ENCODE peak calls at places on chromosomes 11 and 22, in four cellular contexts. Z is AG09309, J is heart left ventricle, G is lower leg skin. O is an unnamed sample.

GRCh38 chr11:41289408-41289807 is 170.0 kb downstream of the LRRC4C start:
- DNase-seq in G (no peak), J (no peak), Z (no peak), O (no peak)

GRCh38 chr11:133742388-133742787 is 102.9 kb downstream of the SPATA19 start:
- DNase-seq in J (no peak), G (no peak), Z (no peak), O (no peak)

GRCh38 chr11:3796346-3796745 is 1.0 kb downstream of the NUP98 start:
- DNase-seq in Z (no peak), G (peak; percentile 37), J (no peak), O (no peak)

GRCh38 chr11:88338223-88338661 is 706 bp upstream of the CTSC start:
- DNase-seq in Z (no peak), G (no peak), J (peak; percentile 62), O (no peak)

GRCh38 chr11:65187146-65187675 is 5.5 kb downstream of the CAPN1 start:
- DNase-seq in G (peak; percentile 81), Z (no peak), J (no peak), O (no peak)

GRCh38 chr11:12786450-12786849 is 112.2 kb downstream of the TEAD1 start:
- DNase-seq in J (no peak), Z (no peak), G (no peak), O (no peak)

GRCh38 chr11:88330826-88331428 is 6.6 kb downstream of the CTSC start:
- DNase-seq in Z (no peak), G (no peak), J (no peak), O (no peak)

GRCh38 chr11:72353861-72354260 is 80.5 kb downstream of the CLPB start:
- DNase-seq in Z (no peak), G (no peak), J (no peak), O (no peak)

GRCh38 chr11:126403658-126404057 is 48.2 kb downstream of the ST3GAL4 start:
- DNase-seq in J (no peak), Z (no peak), G (no peak), O (no peak)

GRCh38 chr11:848380-848931 is 5.8 kb downstream of the TSPAN4 start:
- DNase-seq in Z (no peak), J (no peak), G (no peak), O (no peak)

GRCh38 chr22:35540600-35541253 is at the start of gene RASD2:
- DNase-seq in G (no peak), Z (no peak), J (peak; percentile 69), O (no peak)

GRCh38 chr11:3165152-3165705 is at the start of gene OSBPL5:
- DNase-seq in G (peak; percentile 95), Z (no peak), J (peak; percentile 92), O (no peak)

GRCh38 chr11:29161216-29161615 is 855.6 kb downstream of the KCNA4 start:
- DNase-seq in G (no peak), J (no peak), Z (no peak), O (no peak)

GRCh38 chr22:37259540-37260029 is 15.5 kb upstream of the RAC2 start:
- DNase-seq in G (no peak), J (no peak), Z (no peak), O (no peak)

GRCh38 chr11:35997908-35998307 is 54.0 kb downstream of the LDLRAD3 start:
- DNase-seq in J (no peak), Z (no peak), G (no peak), O (no peak)

GRCh38 chr11:35598254-35599125 is 19.8 kb upstream of the FJX1 start:
- DNase-seq in Z (no peak), J (no peak), G (no peak), O (no peak)

GRCh38 chr11:93820085-93820710 is 30.2 kb downstream of the VSTM5 start:
- DNase-seq in J (no peak), Z (no peak), G (no peak), O (no peak)

GRCh38 chr11:15692739-15693138 is 578.0 kb downstream of the INSC start:
- DNase-seq in J (no peak), G (no peak), Z (no peak), O (no peak)

GRCh38 chr22:42635531-42635930 is 4.9 kb downstream of the ATP5MGL start:
- DNase-seq in Z (peak; percentile 75), G (peak; percentile 97), J (no peak), O (no peak)

GRCh38 chr11:18192988-18193387 is 20.4 kb downstream of the MRGPRX4 start:
- DNase-seq in Z (no peak), G (no peak), J (no peak), O (no peak)

GRCh38 chr11:73902303-73902702 is 25.5 kb downstream of the PAAF1 start:
- DNase-seq in Z (no peak), G (no peak), J (no peak), O (no peak)

GRCh38 chr11:73912045-73912444 is 35.2 kb downstream of the PAAF1 start:
- DNase-seq in Z (no peak), J (no peak), G (no peak), O (no peak)

DNA sequence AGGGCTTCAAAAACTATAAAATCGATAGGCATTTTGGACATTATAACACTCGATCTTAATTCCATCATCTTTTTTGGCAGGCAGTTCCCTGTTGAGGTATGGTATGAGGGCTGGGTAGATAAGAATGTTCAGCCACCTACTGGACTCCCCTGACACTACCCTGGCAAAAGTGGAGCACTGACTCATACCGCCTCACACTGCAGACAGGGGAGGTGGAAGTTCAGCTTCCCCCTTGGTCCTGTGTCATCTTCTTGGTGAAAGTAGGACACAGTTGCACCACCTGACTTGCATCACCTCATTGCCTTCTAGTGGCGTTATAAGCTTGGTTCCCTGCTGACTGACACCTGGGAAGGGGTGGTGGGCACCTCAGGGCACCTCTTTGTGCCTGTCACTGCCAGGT is 30.4 kb downstream of the PAAF1 start:
- DNase-seq in Z (no peak), G (no peak), J (no peak), O (no peak)
- TF ChIP-seq CTCF in Z (peak; percentile 41), G (no peak), J (no peak), O (no peak)

GRCh38 chr11:66328036-66328306 is 8.3 kb downstream of the RIN1 start:
- DNase-seq in J (no peak), G (peak; percentile 88), Z (no peak), O (no peak)

GRCh38 chr11:66329165-66329673 is 7.0 kb downstream of the RIN1 start:
- DNase-seq in G (no peak), J (no peak), Z (no peak), O (no peak)

GRCh38 chr11:66326261-66327111 is 9.6 kb upstream of the CD248 start:
- DNase-seq in G (peak; percentile 89), J (peak; percentile 85), Z (no peak), O (no peak)

GRCh38 chr11:66328307-66329144 is 7.7 kb downstream of the RIN1 start:
- DNase-seq in J (peak; percentile 87), Z (no peak), G (peak; percentile 96), O (peak; percentile 85)

GRCh38 chr11:66327171-66328035 is 8.8 kb downstream of the RIN1 start:
- DNase-seq in G (peak; percentile 88), Z (no peak), J (no peak), O (no peak)
- TF ChIP-seq CTCF in G (no peak), Z (no peak), J (no peak), O (no peak)

GRCh38 chr11:68643576-68643975 is 40.8 kb upstream of the GAL start:
- DNase-seq in J (no peak), Z (no peak), G (peak; percentile 31), O (no peak)
- TF ChIP-seq CTCF in J (no peak), Z (no peak), G (no peak), O (no peak)

GRCh38 chr11:63888170-63889086 is 28.5 kb downstream of the RCOR2 start:
- DNase-seq in G (peak; percentile 92), J (peak; percentile 75), Z (no peak), O (no peak)
- TF ChIP-seq CTCF in G (no peak), J (no peak), Z (no peak), O (no peak)

DNA sequence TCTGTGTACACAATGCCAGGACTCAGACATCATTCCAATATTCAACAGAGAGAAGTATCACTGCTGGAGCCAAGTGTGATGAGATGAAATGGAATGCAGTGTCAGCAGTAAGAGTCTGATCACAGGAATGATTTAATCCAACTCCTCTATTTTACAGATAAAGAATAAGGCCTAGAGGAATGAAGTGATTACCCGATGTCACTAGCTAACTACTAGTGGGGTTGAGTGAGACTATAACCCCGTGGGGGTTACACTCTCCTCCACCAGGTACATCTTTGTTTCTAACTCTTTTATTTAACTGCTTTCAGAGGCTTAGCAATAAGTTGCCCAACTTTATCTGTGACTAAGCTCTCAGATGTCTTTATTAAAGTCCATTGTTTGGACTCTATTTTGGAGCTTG is 94.2 kb upstream of the FAT3 start:
- DNase-seq in Z (peak; percentile 16), J (no peak), G (no peak), O (no peak)
- TF ChIP-seq CTCF in Z (no peak), J (no peak), G (no peak), O (no peak)

DNA sequence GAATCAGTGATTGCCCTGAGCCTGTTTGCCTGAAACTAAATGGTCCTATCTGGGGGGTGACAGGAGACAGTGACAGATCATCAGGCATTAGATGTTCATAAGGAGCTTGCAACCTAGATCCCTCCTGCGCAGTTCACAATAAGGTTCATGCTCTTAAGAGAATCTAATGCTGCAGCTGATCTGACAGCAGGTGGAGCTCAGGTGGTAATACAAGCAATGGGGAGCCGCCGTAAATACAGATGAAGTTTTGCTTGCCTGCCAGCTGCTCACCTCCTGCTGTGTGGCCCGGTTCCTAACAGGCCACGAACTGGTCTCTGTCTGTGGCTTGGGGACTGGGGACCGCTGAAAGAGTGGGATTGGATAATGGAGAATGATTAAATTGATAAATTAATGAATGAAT is 14.0 kb downstream of the NOX4 start:
- DNase-seq in Z (no peak), J (no peak), G (no peak), O (no peak)
- TF ChIP-seq CTCF in Z (no peak), J (no peak), G (no peak), O (no peak)

O was measured in type B pancreatic cell.